ENCODE peak calls at places on chromosomes 6 and 20, in seven cellular contexts. M is ovary, H is breast epithelium, G is IMR-90, O is gastrocnemius medialis, V is tibial nerve, Y is testis. U is an unnamed sample.

GRCh38 chr20:31418307-31418706 is 12.3 kb upstream of the DEFB121 start:
- DNase-seq in M (no peak), H (no peak), G (no peak), O (no peak), V (no peak), Y (no peak), U (no peak)

GRCh38 chr20:38932457-38933120 is 6.4 kb downstream of the FAM83D start:
- DNase-seq in M (no peak), H (no peak), G (peak; percentile 70), O (no peak), V (no peak), Y (no peak), U (peak; percentile 37)

GRCh38 chr6:109165392-109165964 is 70.2 kb downstream of the CEP57L1 start:
- DNase-seq in M (no peak), H (peak; percentile 57), G (peak; percentile 70), O (no peak), V (no peak), Y (no peak), U (no peak)

GRCh38 chr6:16130932-16131387 is 2.1 kb downstream of the MYLIP start:
- DNase-seq in M (peak; percentile 30), H (peak; percentile 41), G (peak; percentile 83), O (peak; percentile 62), V (peak; percentile 66), Y (peak; percentile 58), U (no peak)

GRCh38 chr6:54970337-54970736 is 123.8 kb downstream of the FAM83B start:
- DNase-seq in M (no peak), H (no peak), G (no peak), O (no peak), V (no peak), Y (no peak), U (no peak)

GRCh38 chr20:38534756-38535155 is 46.2 kb upstream of the ADIG start:
- DNase-seq in M (no peak), H (no peak), G (no peak), O (no peak), V (no peak), Y (no peak), U (no peak)

GRCh38 chr20:36162272-36162966 is 7.9 kb downstream of the EPB41L1 start:
- DNase-seq in M (no peak), H (no peak), G (peak; percentile 15), O (no peak), V (no peak), Y (no peak), U (no peak)

GRCh38 chr6:3163248-3163594 is 5.9 kb upstream of the TUBB2A start:
- DNase-seq in M (no peak), H (no peak), G (no peak), O (no peak), V (peak; percentile 44), Y (no peak), U (no peak)

GRCh38 chr6:107538856-107539387 is 49.0 kb downstream of the SOBP start:
- DNase-seq in M (no peak), H (no peak), G (no peak), O (no peak), V (no peak), Y (no peak), U (no peak)

GRCh38 chr6:5937516-5937915 is 69.2 kb downstream of the NRN1 start:
- DNase-seq in M (no peak), H (no peak), G (no peak), O (no peak), V (no peak), Y (no peak), U (no peak)

GRCh38 chr20:19419420-19419819 is 207.0 kb downstream of the SLC24A3 start:
- DNase-seq in M (no peak), H (no peak), G (no peak), O (no peak), V (no peak), Y (no peak), U (no peak)

GRCh38 chr6:141364694-141365093 is 768.0 kb upstream of the GJE1 start:
- DNase-seq in M (no peak), H (no peak), G (no peak), O (no peak), V (no peak), Y (no peak), U (no peak)

GRCh38 chr20:728022-728944 is 40.0 kb downstream of the SLC52A3 start:
- DNase-seq in M (no peak), H (no peak), G (peak; percentile 18), O (peak; percentile 5), V (no peak), Y (peak; percentile 63), U (no peak)

GRCh38 chr20:49593441-49594142 is 25.7 kb upstream of the PTGIS start:
- DNase-seq in M (no peak), H (no peak), G (no peak), O (no peak), V (no peak), Y (no peak), U (no peak)

GRCh38 chr20:10540636-10541493 is 105.8 kb downstream of the SLX4IP start:
- DNase-seq in M (no peak), H (no peak), G (peak; percentile 94), O (no peak), V (no peak), Y (no peak), U (no peak)

GRCh38 chr6:108995296-108995695 is 99.3 kb downstream of the SESN1 start:
- DNase-seq in M (no peak), H (no peak), G (no peak), O (no peak), V (no peak), Y (no peak), U (no peak)

GRCh38 chr6:159788757-159789376 is 535 bp downstream of the TCP1 start:
- DNase-seq in M (peak; percentile 23), H (peak; percentile 32), G (peak; percentile 42), O (peak; percentile 30), V (peak; percentile 18), Y (peak; percentile 69), U (peak; percentile 83)

GRCh38 chr6:14458669-14459266 is 341.2 kb downstream of the CD83 start:
- DNase-seq in M (no peak), H (no peak), G (peak; percentile 97), O (no peak), V (no peak), Y (no peak), U (no peak)

GRCh38 chr6:144214622-144215401 is 64.5 kb downstream of the STX11 start:
- DNase-seq in M (no peak), H (no peak), G (no peak), O (no peak), V (no peak), Y (no peak), U (no peak)

GRCh38 chr20:23636182-23636907 is 1.4 kb downstream of the CST3 start:
- DNase-seq in M (no peak), H (no peak), G (no peak), O (peak; percentile 72), V (no peak), Y (no peak), U (no peak)

GRCh38 chr6:161128680-161129196 is 137.2 kb downstream of the MAP3K4 start:
- DNase-seq in M (no peak), H (no peak), G (peak; percentile 98), O (no peak), V (no peak), Y (no peak), U (no peak)

GRCh38 chr6:138289739-138290138 is 71.4 kb upstream of the PBOV1 start:
- DNase-seq in M (no peak), H (no peak), G (no peak), O (no peak), V (no peak), Y (no peak), U (no peak)

GRCh38 chr6:121748376-121748775 is 312.9 kb downstream of the GJA1 start:
- DNase-seq in M (no peak), H (no peak), G (peak; percentile 64), O (no peak), V (no peak), Y (no peak), U (no peak)

GRCh38 chr6:128479991-128480390 is 40.4 kb downstream of the PTPRK start:
- DNase-seq in M (no peak), H (no peak), G (no peak), O (no peak), V (no peak), Y (no peak), U (no peak)

GRCh38 chr20:58621906-58622548 is 29.1 kb upstream of the STX16 start:
- DNase-seq in M (no peak), H (no peak), G (no peak), O (no peak), V (no peak), Y (no peak), U (no peak)
- H3K27ac ChIP-seq in M (no peak overlapping the region), H (no peak overlapping the region), G (no peak overlapping the region), O (no peak overlapping the region), V (no peak overlapping the region), Y (no peak overlapping the region), U (no peak overlapping the region)

DNA sequence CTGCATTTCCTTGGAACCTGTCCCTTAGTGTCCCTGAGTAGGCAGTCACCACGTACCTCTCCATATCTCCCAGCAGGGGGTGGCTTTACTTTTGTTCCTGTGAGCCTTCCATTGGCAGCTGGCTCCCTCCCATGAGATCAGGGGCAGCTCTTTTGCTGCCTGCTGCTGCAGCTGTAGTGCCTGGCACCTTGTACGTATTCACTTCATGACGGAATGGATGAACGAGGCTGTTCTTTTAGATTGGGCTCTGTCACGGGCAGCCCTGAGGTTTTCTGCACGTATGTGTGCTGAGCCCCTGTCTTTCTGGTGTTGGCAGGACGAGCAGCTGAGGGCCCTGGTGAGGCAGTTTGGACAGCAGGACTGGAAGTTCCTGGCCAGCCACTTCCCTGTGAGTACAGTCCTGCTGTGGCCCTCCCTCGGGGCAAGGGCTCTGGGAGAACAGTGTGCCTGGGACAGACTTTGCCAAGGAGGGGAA is 14.6 kb downstream of the MYBL2 start:
- DNase-seq in M (no peak), H (no peak), G (no peak), O (no peak), V (no peak), Y (no peak), U (peak; percentile 55)
- TF ChIP-seq POLR2A in M (no peak), H (no peak), G (no peak), O (no peak), V (no peak), Y (no peak), U (no peak)

DNA sequence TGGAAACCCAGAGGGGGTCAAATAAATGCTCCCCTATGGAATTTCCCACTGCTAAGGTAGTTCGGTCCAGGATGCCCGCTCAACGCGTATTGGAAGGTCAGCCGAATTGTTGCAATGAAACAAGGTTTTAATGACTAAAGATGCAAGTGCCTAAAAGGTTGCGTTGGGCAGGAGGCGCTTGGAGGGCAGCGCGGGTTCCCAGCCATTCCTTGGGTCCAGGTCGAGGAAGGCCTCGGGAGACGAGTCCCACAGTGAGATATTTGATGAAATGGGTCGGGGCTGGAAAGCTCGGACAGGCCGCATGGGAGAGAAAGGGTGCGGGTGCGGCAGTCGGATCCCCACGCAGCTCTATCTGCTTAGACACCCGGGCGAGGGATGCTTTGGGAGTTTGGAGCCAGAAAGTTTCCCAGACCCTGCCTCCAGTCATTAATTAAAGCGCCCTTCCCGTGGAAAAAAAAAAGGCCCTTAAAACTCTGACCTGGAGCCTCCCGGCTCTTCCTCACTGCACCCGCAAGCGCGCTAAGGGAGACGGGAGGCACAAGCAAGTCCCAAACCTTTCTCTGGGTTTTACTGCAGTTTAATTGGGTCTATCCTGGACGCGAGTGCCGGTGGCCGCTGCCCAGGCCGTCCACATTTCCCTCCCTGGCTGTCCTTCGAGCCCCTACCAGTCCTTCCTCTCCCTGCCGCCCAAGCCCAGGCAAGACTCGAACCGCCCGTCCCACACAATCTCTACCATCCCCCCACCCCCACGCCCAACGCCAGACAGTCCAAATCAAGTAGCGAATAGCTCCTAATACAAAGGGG is 24.2 kb downstream of the TFAP2A start:
- DNase-seq in M (no peak), H (no peak), G (no peak), O (no peak), V (no peak), Y (no peak), U (no peak)
- H3K27me3 ChIP-seq in M (peaks cover 2% of the 10 kb centered on the region), H (peaks cover 39% of the 10 kb centered on the region), G (peaks cover 80% of the 10 kb centered on the region), O (peaks cover 100% of the 10 kb centered on the region), V (no peaks in the 10 kb centered on the region), Y (no peaks in the 10 kb centered on the region), U (no peaks in the 10 kb centered on the region)

GRCh38 chr20:56409946-56410345 is 2.1 kb upstream of the CASS4 start:
- DNase-seq in M (peak; percentile 28), H (no peak), G (no peak), O (no peak), V (no peak), Y (no peak), U (no peak)
- H3K27ac ChIP-seq in M (peak overlapping the region; percentile 67), H (no peak overlapping the region), G (peak overlapping the region; percentile 69), O (no peak overlapping the region), V (no peak overlapping the region), Y (no peak overlapping the region), U (no peak overlapping the region)

U was measured in Peyer's patch.